ENCODE peak calls at places on chromosomes 13 and 19, in six cellular contexts. P, R, S, Z, A and F are unnamed samples.
A peak's percentile ranks its signal among the peaks of the same experiment; 100 is the strongest.

GRCh38 chr13:53405616-53406015 is 377.0 kb downstream of the OLFM4 start:
- DNase-seq in P (peak; percentile 7), R (no peak), A (peak; percentile 49), S (no peak), Z (no peak), F (no peak)

GRCh38 chr13:45851171-45851889 is at the start of gene SIAH3:
- DNase-seq in S (no peak), A (peak; percentile 69), P (peak; percentile 86), Z (no peak), R (no peak), F (no peak)

GRCh38 chr13:106453101-106453500 is 82.4 kb downstream of the EFNB2 start:
- DNase-seq in P (no peak), S (no peak), Z (no peak), A (no peak), R (no peak), F (no peak)

GRCh38 chr13:102584423-102584822 is 12.4 kb upstream of the TPP2 start:
- DNase-seq in P (no peak), A (no peak), S (no peak), R (no peak), Z (no peak), F (no peak)

GRCh38 chr13:73702419-73703071 is 431.7 kb downstream of the KLF12 start:
- DNase-seq in Z (no peak), R (no peak), S (peak; percentile 2), A (peak; percentile 5), P (no peak), F (no peak)

GRCh38 chr19:6423499-6424189 is 967 bp downstream of the KHSRP start:
- DNase-seq in P (no peak), A (no peak), S (no peak), Z (peak; percentile 58), R (peak; percentile 66), F (no peak)

GRCh38 chr19:11560404-11560988 is 1.5 kb upstream of the ELOF1 start:
- DNase-seq in S (peak; percentile 35), R (peak; percentile 76), A (peak; percentile 85), P (peak; percentile 95), Z (no peak), F (peak; percentile 53)

GRCh38 chr13:101626925-101627555 is 174.6 kb downstream of the ITGBL1 start:
- DNase-seq in P (no peak), Z (no peak), S (no peak), A (no peak), R (peak; percentile 7), F (peak; percentile 4)

GRCh38 chr13:41065098-41065497 is 3.8 kb downstream of the WBP4 start:
- DNase-seq in S (no peak), R (peak; percentile 87), Z (no peak), A (no peak), P (no peak), F (no peak)

GRCh38 chr13:50116430-50116973 is 101.3 kb downstream of the KCNRG start:
- DNase-seq in P (no peak), A (no peak), Z (no peak), S (no peak), R (peak; percentile 45), F (no peak)

GRCh38 chr13:75514080-75515040 is 23.3 kb downstream of the COMMD6 start:
- DNase-seq in P (no peak), R (peak; percentile 69), S (no peak), Z (no peak), A (no peak), F (no peak)

GRCh38 chr13:70894258-70894657 is 786.0 kb upstream of the KLHL1 start:
- DNase-seq in P (no peak), A (no peak), Z (no peak), S (no peak), R (no peak), F (no peak)

GRCh38 chr19:14383898-14384669 is 2.8 kb downstream of the ADGRE5 start:
- DNase-seq in A (no peak), S (no peak), Z (peak; percentile 40), P (no peak), R (peak; percentile 75), F (peak; percentile 49)

GRCh38 chr13:36919206-36919832 is 719 bp downstream of the SMAD9 start:
- DNase-seq in P (peak; percentile 59), A (peak; percentile 70), S (no peak), R (peak; percentile 47), Z (peak; percentile 74), F (no peak)

GRCh38 chr19:5997371-5997770 is 19.4 kb upstream of the RANBP3 start:
- DNase-seq in S (no peak), A (no peak), R (no peak), Z (no peak), P (no peak), F (no peak)

GRCh38 chr13:96617528-96617927 is 376.7 kb downstream of the OXGR1 start:
- DNase-seq in A (no peak), R (no peak), P (no peak), S (no peak), Z (no peak), F (no peak)

GRCh38 chr13:109904218-109904617 is 117.8 kb upstream of the IRS2 start:
- DNase-seq in R (peak; percentile 7), S (no peak), P (peak; percentile 8), Z (no peak), A (peak; percentile 30), F (no peak)

GRCh38 chr13:40059540-40060232 is 404.2 kb downstream of the COG6 start:
- DNase-seq in Z (no peak), P (no peak), R (no peak), A (no peak), S (no peak), F (no peak)

GRCh38 chr19:44753932-44754742 is 5.6 kb downstream of the BCL3 start:
- DNase-seq in S (peak; percentile 67), Z (peak; percentile 98), P (peak; percentile 47), R (peak; percentile 91), A (no peak), F (peak; percentile 91)

GRCh38 chr19:11296264-11296663 is 304 bp downstream of the TSPAN16 start:
- DNase-seq in S (no peak), R (no peak), P (no peak), Z (peak; percentile 39), A (no peak), F (no peak)